ENCODE peak calls at places on chromosomes 11 and 22, in ten cellular contexts. One of them, this sample, is unnamed.
A peak's percentile ranks its signal among the peaks of the same experiment; 100 is the strongest.

GRCh38 chr22:32000171-32000570 is 42.9 kb upstream of the SLC5A1 start:
- DNase-seq in epithelial cell of esophagus: no peak
- DNase-seq in AG10803: no peak
- DNase-seq in kidney: no peak
- DNase-seq in fibroblast of pulmonary artery: no peak
- DNase-seq in cardiac fibroblast: no peak
- DNase-seq in BE2C: no peak
- DNase-seq in nephron progenitor cell: no peak
- DNase-seq in upper lobe of right lung: no peak
- DNase-seq in psoas muscle: no peak
- DNase-seq in this sample: no peak

GRCh38 chr11:67309166-67309565 is 5.8 kb downstream of the SSH3 start:
- DNase-seq in psoas muscle: no peak
- DNase-seq in cardiac fibroblast: no peak
- DNase-seq in epithelial cell of esophagus: no peak
- DNase-seq in AG10803: no peak
- DNase-seq in kidney: no peak
- DNase-seq in nephron progenitor cell: no peak
- DNase-seq in BE2C: no peak
- DNase-seq in upper lobe of right lung: peak; percentile 49
- DNase-seq in fibroblast of pulmonary artery: no peak
- DNase-seq in this sample: no peak

GRCh38 chr11:76459299-76459698 is 14.5 kb downstream of the EMSY start:
- DNase-seq in fibroblast of pulmonary artery: no peak
- DNase-seq in AG10803: no peak
- DNase-seq in psoas muscle: no peak
- DNase-seq in upper lobe of right lung: no peak
- DNase-seq in BE2C: no peak
- DNase-seq in cardiac fibroblast: peak; percentile 14
- DNase-seq in epithelial cell of esophagus: peak; percentile 19
- DNase-seq in kidney: no peak
- DNase-seq in nephron progenitor cell: no peak
- DNase-seq in this sample: peak; percentile 5

GRCh38 chr11:125164422-125165110 is at the start of gene PKNOX2:
- DNase-seq in psoas muscle: peak; percentile 84
- DNase-seq in AG10803: peak; percentile 43
- DNase-seq in BE2C: peak; percentile 81
- DNase-seq in upper lobe of right lung: peak; percentile 86
- DNase-seq in epithelial cell of esophagus: peak; percentile 68
- DNase-seq in fibroblast of pulmonary artery: peak; percentile 78
- DNase-seq in nephron progenitor cell: peak; percentile 93
- DNase-seq in kidney: peak; percentile 91
- DNase-seq in cardiac fibroblast: peak; percentile 68
- DNase-seq in this sample: peak; percentile 57

GRCh38 chr11:110433393-110434333 is 3.9 kb downstream of the FDX1 start:
- DNase-seq in kidney: no peak
- DNase-seq in nephron progenitor cell: no peak
- DNase-seq in fibroblast of pulmonary artery: peak; percentile 52
- DNase-seq in upper lobe of right lung: no peak
- DNase-seq in cardiac fibroblast: peak; percentile 57
- DNase-seq in epithelial cell of esophagus: peak; percentile 27
- DNase-seq in AG10803: peak; percentile 44
- DNase-seq in BE2C: no peak
- DNase-seq in psoas muscle: no peak
- DNase-seq in this sample: peak; percentile 39

GRCh38 chr11:60485987-60486386 is 6.6 kb upstream of the MS4A12 start:
- DNase-seq in nephron progenitor cell: peak; percentile 19
- DNase-seq in fibroblast of pulmonary artery: no peak
- DNase-seq in epithelial cell of esophagus: no peak
- DNase-seq in psoas muscle: no peak
- DNase-seq in cardiac fibroblast: peak; percentile 7
- DNase-seq in upper lobe of right lung: no peak
- DNase-seq in AG10803: no peak
- DNase-seq in kidney: no peak
- DNase-seq in BE2C: no peak
- DNase-seq in this sample: peak; percentile 5

GRCh38 chr11:16911658-16912057 is 102.6 kb downstream of the PLEKHA7 start:
- DNase-seq in kidney: no peak
- DNase-seq in cardiac fibroblast: no peak
- DNase-seq in AG10803: no peak
- DNase-seq in epithelial cell of esophagus: no peak
- DNase-seq in nephron progenitor cell: no peak
- DNase-seq in fibroblast of pulmonary artery: no peak
- DNase-seq in psoas muscle: no peak
- DNase-seq in upper lobe of right lung: no peak
- DNase-seq in BE2C: no peak
- DNase-seq in this sample: no peak

GRCh38 chr11:65448418-65449196 is 26.0 kb downstream of the NEAT1 start:
- DNase-seq in AG10803: peak; percentile 68
- DNase-seq in kidney: peak; percentile 48
- DNase-seq in nephron progenitor cell: no peak
- DNase-seq in upper lobe of right lung: no peak
- DNase-seq in cardiac fibroblast: peak; percentile 77
- DNase-seq in epithelial cell of esophagus: peak; percentile 84
- DNase-seq in BE2C: no peak
- DNase-seq in psoas muscle: peak; percentile 56
- DNase-seq in fibroblast of pulmonary artery: peak; percentile 73
- DNase-seq in this sample: peak; percentile 71

GRCh38 chr11:47856186-47856585 is 8.0 kb upstream of the NUP160 start:
- DNase-seq in psoas muscle: no peak
- DNase-seq in BE2C: no peak
- DNase-seq in kidney: no peak
- DNase-seq in fibroblast of pulmonary artery: no peak
- DNase-seq in AG10803: no peak
- DNase-seq in epithelial cell of esophagus: peak; percentile 29
- DNase-seq in nephron progenitor cell: no peak
- DNase-seq in upper lobe of right lung: no peak
- DNase-seq in cardiac fibroblast: no peak
- DNase-seq in this sample: no peak

GRCh38 chr11:2778630-2779498 is 79.1 kb upstream of the KCNQ1OT1 start:
- DNase-seq in psoas muscle: peak; percentile 67
- DNase-seq in nephron progenitor cell: no peak
- DNase-seq in kidney: peak; percentile 93
- DNase-seq in cardiac fibroblast: peak; percentile 37
- DNase-seq in epithelial cell of esophagus: peak; percentile 76
- DNase-seq in fibroblast of pulmonary artery: peak; percentile 68
- DNase-seq in upper lobe of right lung: peak; percentile 92
- DNase-seq in AG10803: peak; percentile 63
- DNase-seq in BE2C: peak; percentile 77
- DNase-seq in this sample: peak; percentile 97

GRCh38 chr11:128392259-128392658 is 195.1 kb downstream of the ETS1 start:
- DNase-seq in cardiac fibroblast: no peak
- DNase-seq in fibroblast of pulmonary artery: no peak
- DNase-seq in upper lobe of right lung: no peak
- DNase-seq in epithelial cell of esophagus: no peak
- DNase-seq in psoas muscle: no peak
- DNase-seq in kidney: no peak
- DNase-seq in nephron progenitor cell: no peak
- DNase-seq in AG10803: no peak
- DNase-seq in BE2C: no peak
- DNase-seq in this sample: no peak

GRCh38 chr11:63768232-63769043 is at the start of gene ZFTA:
- DNase-seq in fibroblast of pulmonary artery: peak; percentile 61
- DNase-seq in BE2C: peak; percentile 59
- DNase-seq in nephron progenitor cell: peak; percentile 85
- DNase-seq in kidney: peak; percentile 88
- DNase-seq in AG10803: peak; percentile 54
- DNase-seq in epithelial cell of esophagus: peak; percentile 56
- DNase-seq in cardiac fibroblast: peak; percentile 62
- DNase-seq in psoas muscle: peak; percentile 64
- DNase-seq in upper lobe of right lung: peak; percentile 83
- DNase-seq in this sample: peak; percentile 50

GRCh38 chr11:127898422-127899365 is 688.7 kb downstream of the ETS1 start:
- DNase-seq in AG10803: no peak
- DNase-seq in cardiac fibroblast: no peak
- DNase-seq in psoas muscle: no peak
- DNase-seq in nephron progenitor cell: no peak
- DNase-seq in kidney: peak; percentile 63
- DNase-seq in fibroblast of pulmonary artery: no peak
- DNase-seq in upper lobe of right lung: no peak
- DNase-seq in epithelial cell of esophagus: no peak
- DNase-seq in BE2C: no peak
- DNase-seq in this sample: no peak

GRCh38 chr11:76148941-76149613 is 57.2 kb downstream of the WNT11 start:
- DNase-seq in fibroblast of pulmonary artery: peak; percentile 7
- DNase-seq in nephron progenitor cell: no peak
- DNase-seq in AG10803: no peak
- DNase-seq in BE2C: no peak
- DNase-seq in psoas muscle: no peak
- DNase-seq in epithelial cell of esophagus: no peak
- DNase-seq in kidney: no peak
- DNase-seq in cardiac fibroblast: no peak
- DNase-seq in upper lobe of right lung: no peak
- DNase-seq in this sample: no peak

GRCh38 chr22:37423283-37423682 is 4.0 kb downstream of the ELFN2 start:
- DNase-seq in cardiac fibroblast: no peak
- DNase-seq in nephron progenitor cell: no peak
- DNase-seq in BE2C: no peak
- DNase-seq in fibroblast of pulmonary artery: no peak
- DNase-seq in psoas muscle: no peak
- DNase-seq in epithelial cell of esophagus: no peak
- DNase-seq in kidney: no peak
- DNase-seq in upper lobe of right lung: no peak
- DNase-seq in AG10803: no peak
- DNase-seq in this sample: no peak

GRCh38 chr11:120235024-120235628 is 4.8 kb upstream of the POU2F3 start:
- DNase-seq in cardiac fibroblast: peak; percentile 58
- DNase-seq in epithelial cell of esophagus: peak; percentile 87
- DNase-seq in AG10803: peak; percentile 45
- DNase-seq in upper lobe of right lung: peak; percentile 86
- DNase-seq in fibroblast of pulmonary artery: peak; percentile 68
- DNase-seq in psoas muscle: no peak
- DNase-seq in kidney: peak; percentile 81
- DNase-seq in nephron progenitor cell: peak; percentile 78
- DNase-seq in BE2C: peak; percentile 82
- DNase-seq in this sample: peak; percentile 75

GRCh38 chr22:18950141-18950540 is 14.0 kb upstream of the PRODH start:
- DNase-seq in cardiac fibroblast: no peak
- DNase-seq in nephron progenitor cell: no peak
- DNase-seq in psoas muscle: no peak
- DNase-seq in BE2C: no peak
- DNase-seq in kidney: no peak
- DNase-seq in upper lobe of right lung: peak; percentile 48
- DNase-seq in fibroblast of pulmonary artery: no peak
- DNase-seq in AG10803: no peak
- DNase-seq in epithelial cell of esophagus: no peak
- DNase-seq in this sample: no peak

GRCh38 chr11:84022221-84022620 is 736.1 kb upstream of the CCDC90B start:
- DNase-seq in upper lobe of right lung: no peak
- DNase-seq in psoas muscle: no peak
- DNase-seq in kidney: no peak
- DNase-seq in fibroblast of pulmonary artery: no peak
- DNase-seq in cardiac fibroblast: peak; percentile 1
- DNase-seq in nephron progenitor cell: no peak
- DNase-seq in BE2C: no peak
- DNase-seq in epithelial cell of esophagus: no peak
- DNase-seq in AG10803: no peak
- DNase-seq in this sample: no peak

GRCh38 chr22:44396021-44396726 is 83.4 kb upstream of the SHISAL1 start:
- DNase-seq in epithelial cell of esophagus: no peak
- DNase-seq in fibroblast of pulmonary artery: no peak
- DNase-seq in upper lobe of right lung: peak; percentile 29
- DNase-seq in AG10803: no peak
- DNase-seq in cardiac fibroblast: no peak
- DNase-seq in psoas muscle: no peak
- DNase-seq in kidney: no peak
- DNase-seq in BE2C: peak; percentile 15
- DNase-seq in nephron progenitor cell: no peak
- DNase-seq in this sample: no peak

GRCh38 chr11:130613396-130613795 is 165.0 kb downstream of the ADAMTS15 start:
- DNase-seq in psoas muscle: no peak
- DNase-seq in epithelial cell of esophagus: no peak
- DNase-seq in BE2C: no peak
- DNase-seq in AG10803: no peak
- DNase-seq in cardiac fibroblast: no peak
- DNase-seq in upper lobe of right lung: no peak
- DNase-seq in kidney: no peak
- DNase-seq in fibroblast of pulmonary artery: no peak
- DNase-seq in nephron progenitor cell: no peak
- DNase-seq in this sample: no peak

GRCh38 chr11:11179239-11179638 is 173.8 kb downstream of the CSNK2A3 start:
- DNase-seq in upper lobe of right lung: no peak
- DNase-seq in psoas muscle: no peak
- DNase-seq in cardiac fibroblast: peak; percentile 56
- DNase-seq in epithelial cell of esophagus: peak; percentile 75
- DNase-seq in kidney: no peak
- DNase-seq in fibroblast of pulmonary artery: peak; percentile 48
- DNase-seq in BE2C: no peak
- DNase-seq in AG10803: peak; percentile 68
- DNase-seq in nephron progenitor cell: no peak
- DNase-seq in this sample: peak; percentile 42

GRCh38 chr11:18295316-18295715 is 26.6 kb downstream of the HPS5 start:
- DNase-seq in psoas muscle: no peak
- DNase-seq in fibroblast of pulmonary artery: no peak
- DNase-seq in upper lobe of right lung: no peak
- DNase-seq in nephron progenitor cell: no peak
- DNase-seq in epithelial cell of esophagus: no peak
- DNase-seq in BE2C: no peak
- DNase-seq in cardiac fibroblast: no peak
- DNase-seq in kidney: no peak
- DNase-seq in AG10803: no peak
- DNase-seq in this sample: no peak
- TF ChIP-seq CTCF in psoas muscle: no peak
- TF ChIP-seq CTCF in fibroblast of pulmonary artery: no peak
- TF ChIP-seq CTCF in upper lobe of right lung: no peak
- TF ChIP-seq CTCF in nephron progenitor cell: no peak
- TF ChIP-seq CTCF in epithelial cell of esophagus: no peak
- TF ChIP-seq CTCF in BE2C: no peak
- TF ChIP-seq CTCF in cardiac fibroblast: no peak
- TF ChIP-seq CTCF in kidney: no peak
- TF ChIP-seq CTCF in AG10803: no peak
- TF ChIP-seq CTCF in this sample: no peak

GRCh38 chr11:9092846-9093778 is 1.7 kb upstream of the SCUBE2 start:
- DNase-seq in epithelial cell of esophagus: no peak
- DNase-seq in fibroblast of pulmonary artery: peak; percentile 17
- DNase-seq in cardiac fibroblast: peak; percentile 6
- DNase-seq in BE2C: no peak
- DNase-seq in kidney: no peak
- DNase-seq in AG10803: no peak
- DNase-seq in psoas muscle: no peak
- DNase-seq in nephron progenitor cell: no peak
- DNase-seq in upper lobe of right lung: no peak
- DNase-seq in this sample: peak; percentile 6
- TF ChIP-seq CTCF in epithelial cell of esophagus: peak; percentile 12
- TF ChIP-seq CTCF in fibroblast of pulmonary artery: peak; percentile 36
- TF ChIP-seq CTCF in cardiac fibroblast: peak; percentile 30
- TF ChIP-seq CTCF in BE2C: peak; percentile 34
- TF ChIP-seq CTCF in kidney: no peak
- TF ChIP-seq CTCF in AG10803: peak; percentile 23
- TF ChIP-seq CTCF in psoas muscle: no peak
- TF ChIP-seq CTCF in nephron progenitor cell: no peak
- TF ChIP-seq CTCF in upper lobe of right lung: peak; percentile 30
- TF ChIP-seq CTCF in this sample: peak; percentile 26

GRCh38 chr11:119153049-119153818 is 4.4 kb downstream of the ABCG4 start:
- DNase-seq in upper lobe of right lung: no peak
- DNase-seq in psoas muscle: no peak
- DNase-seq in AG10803: no peak
- DNase-seq in nephron progenitor cell: no peak
- DNase-seq in kidney: no peak
- DNase-seq in fibroblast of pulmonary artery: no peak
- DNase-seq in BE2C: no peak
- DNase-seq in cardiac fibroblast: no peak
- DNase-seq in epithelial cell of esophagus: no peak
- DNase-seq in this sample: no peak
- TF ChIP-seq CTCF in upper lobe of right lung: no peak
- TF ChIP-seq CTCF in psoas muscle: no peak
- TF ChIP-seq CTCF in AG10803: no peak
- TF ChIP-seq CTCF in nephron progenitor cell: peak; percentile 8
- TF ChIP-seq CTCF in kidney: no peak
- TF ChIP-seq CTCF in fibroblast of pulmonary artery: no peak
- TF ChIP-seq CTCF in BE2C: peak; percentile 16
- TF ChIP-seq CTCF in cardiac fibroblast: no peak
- TF ChIP-seq CTCF in epithelial cell of esophagus: no peak
- TF ChIP-seq CTCF in this sample: no peak

GRCh38 chr22:22702159-22702873 is 57.9 kb downstream of the GGTLC2 start:
- DNase-seq in kidney: no peak
- DNase-seq in cardiac fibroblast: peak; percentile 21
- DNase-seq in epithelial cell of esophagus: peak; percentile 19
- DNase-seq in psoas muscle: no peak
- DNase-seq in BE2C: no peak
- DNase-seq in nephron progenitor cell: no peak
- DNase-seq in fibroblast of pulmonary artery: no peak
- DNase-seq in upper lobe of right lung: no peak
- DNase-seq in AG10803: no peak
- DNase-seq in this sample: peak; percentile 53
- TF ChIP-seq CTCF in kidney: no peak
- TF ChIP-seq CTCF in cardiac fibroblast: peak; percentile 66
- TF ChIP-seq CTCF in epithelial cell of esophagus: peak; percentile 1
- TF ChIP-seq CTCF in psoas muscle: no peak
- TF ChIP-seq CTCF in BE2C: peak; percentile 33
- TF ChIP-seq CTCF in nephron progenitor cell: peak; percentile 16
- TF ChIP-seq CTCF in fibroblast of pulmonary artery: peak; percentile 48
- TF ChIP-seq CTCF in upper lobe of right lung: peak; percentile 19
- TF ChIP-seq CTCF in AG10803: no peak
- TF ChIP-seq CTCF in this sample: peak; percentile 43